ENCODE peak calls at places on chromosomes 11 and 22, in four cellular contexts. Y, W, C and G are unnamed samples. For H3K4me1, the result is how much of the 10 kb centered on the place peaks cover.

GRCh38 chr22:41957941-41958556 is 6.1 kb downstream of the SMIM45 start:
- DNase-seq in Y (no peak), W (no peak), C (no peak), G (no peak)

GRCh38 chr11:118610220-118610772 is 2.9 kb downstream of the PHLDB1 start:
- DNase-seq in C (no peak), W (no peak), Y (no peak), G (peak)

GRCh38 chr22:19875061-19875530 is 20.4 kb upstream of the GNB1L start:
- DNase-seq in Y (no peak), C (peak), W (no peak), G (no peak)

GRCh38 chr11:130129922-130130321 is 29.7 kb upstream of the ST14 start:
- DNase-seq in W (no peak), C (no peak), Y (no peak), G (no peak)

GRCh38 chr11:110986016-110986415 is 259.5 kb upstream of the POU2AF2 start:
- DNase-seq in W (no peak), Y (no peak), C (no peak), G (no peak)

GRCh38 chr11:65414776-65415498 is 7.7 kb upstream of the NEAT1 start:
- DNase-seq in C (no peak), Y (no peak), W (no peak), G (peak)

GRCh38 chr22:48340727-48341709 is 1486.7 kb downstream of the BRD1 start:
- DNase-seq in C (no peak), Y (no peak), W (no peak), G (no peak)

GRCh38 chr11:7657306-7658025 is 15.8 kb downstream of the CYB5R2 start:
- DNase-seq in C (peak), W (peak), Y (peak), G (peak)

GRCh38 chr11:7595016-7595869 is 78.1 kb downstream of the CYB5R2 start:
- DNase-seq in C (no peak), W (no peak), Y (no peak), G (peak)

GRCh38 chr22:32706149-32706548 is 95.4 kb upstream of the TIMP3 start:
- DNase-seq in Y (no peak), W (no peak), C (no peak), G (peak)

GRCh38 chr11:118050208-118050891 is 26.5 kb upstream of the TMPRSS4 start:
- DNase-seq in Y (no peak), W (no peak), C (no peak), G (no peak)

GRCh38 chr11:101860694-101861371 is 54.0 kb upstream of the CEP126 start:
- DNase-seq in W (peak), Y (peak), C (no peak), G (peak)

GRCh38 chr11:46948378-46949131 is 12.0 kb downstream of the CSTPP1 start:
- DNase-seq in C (no peak), W (no peak), Y (no peak), G (peak)

GRCh38 chr22:43441751-43442150 is 29.9 kb downstream of the MPPED1 start:
- DNase-seq in C (no peak), Y (no peak), W (no peak), G (no peak)

DNA sequence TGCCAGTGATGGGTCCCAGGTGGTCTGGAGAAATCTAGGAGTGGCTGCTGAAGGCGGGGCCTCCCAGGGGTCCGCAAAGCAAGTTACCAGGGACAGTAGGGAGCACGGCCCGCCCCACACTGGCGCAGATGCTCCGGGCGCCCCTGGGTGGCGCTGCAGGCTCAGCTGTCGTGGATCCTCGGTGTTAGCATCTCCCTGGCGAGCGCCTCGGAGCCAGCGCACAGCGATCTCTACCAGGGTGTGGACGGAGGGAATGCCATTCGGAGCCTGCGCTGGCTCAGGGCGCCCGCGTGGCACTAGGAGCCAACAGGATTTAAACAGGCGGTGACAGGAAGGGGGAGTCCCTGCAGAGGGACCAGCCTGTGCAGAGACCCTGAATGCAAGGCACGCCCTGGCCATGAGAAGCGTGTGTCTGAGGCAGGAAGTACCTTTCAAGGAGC is 20.2 kb downstream of the FADS3 start:
- DNase-seq in Y (peak), W (peak), C (peak), G (peak)
- H3K4me1 ChIP-seq in Y (under half), W (under half), C (under half), G (under half)

GRCh38 chr11:86579406-86579731 is 93.0 kb downstream of the ME3 start:
- DNase-seq in W (no peak), Y (no peak), C (no peak), G (no peak)
- H3K4me1 ChIP-seq in W (under half), Y (under half), C (under half), G (under half)

GRCh38 chr11:2566223-2567025 is 121.6 kb downstream of the KCNQ1 start:
- DNase-seq in W (no peak), Y (peak), C (peak), G (no peak)

GRCh38 chr11:2567026-2567671 is 122.3 kb downstream of the KCNQ1 start:
- DNase-seq in W (no peak), C (no peak), Y (no peak), G (no peak)

GRCh38 chr11:2564008-2564530 is 119.3 kb downstream of the KCNQ1 start:
- DNase-seq in Y (no peak), W (no peak), C (no peak), G (no peak)

GRCh38 chr11:2564588-2565440 is 120.0 kb downstream of the KCNQ1 start:
- DNase-seq in Y (no peak), C (peak), W (no peak), G (no peak)

GRCh38 chr11:2565447-2566222 is 120.8 kb downstream of the KCNQ1 start:
- DNase-seq in Y (no peak), C (peak), W (no peak), G (no peak)
- H3K4me1 ChIP-seq in Y (under half), C (under half), W (under half), G (under half)

GRCh38 chr11:39617971-39618370 is 1841.5 kb downstream of the LRRC4C start:
- DNase-seq in Y (no peak), W (no peak), C (no peak), G (no peak)
- H3K4me1 ChIP-seq in Y (under half), W (under half), C (under half), G (under half)

DNA sequence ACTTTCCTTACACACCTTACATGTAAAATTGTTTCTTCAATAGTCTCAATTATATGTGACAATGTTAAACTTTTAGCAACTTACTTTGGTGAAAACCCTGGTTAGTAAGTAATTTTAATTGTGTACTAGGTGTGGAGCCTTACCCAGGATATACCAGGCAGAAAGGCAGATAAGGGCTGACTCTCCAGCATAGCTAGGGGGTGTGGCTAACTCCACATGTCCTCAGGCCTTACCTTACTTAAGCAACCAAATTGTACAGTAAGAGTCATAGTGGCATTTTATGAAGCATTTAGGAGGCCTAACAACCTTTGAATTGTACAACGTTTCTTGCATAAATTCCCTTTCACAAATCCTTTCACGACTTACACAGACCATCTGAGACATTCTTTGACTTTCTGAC is 118.2 kb upstream of the OR9Q1 start:
- DNase-seq in C (no peak), Y (peak), W (no peak), G (no peak)
- H3K4me1 ChIP-seq in C (under half), Y (under half), W (under half), G (under half)